ENCODE peak calls at places on chromosome 16, in nine cellular contexts. I, R, Q, S, N, K, U, Z and G are unnamed samples.

GRCh38 chr16:71698491-71698890 is 26.0 kb downstream of the PHLPP2 start:
- DNase-seq in I (no peak), R (no peak), Q (no peak), S (no peak), N (no peak), K (no peak), U (no peak), Z (no peak), G (no peak)

GRCh38 chr16:70432800-70433455 is 6.0 kb downstream of the ST3GAL2 start:
- DNase-seq in I (no peak), R (no peak), Q (no peak), S (peak), N (no peak), K (peak), U (peak), Z (no peak), G (no peak)

GRCh38 chr16:291539-291938 is 8.6 kb downstream of the PDIA2 start:
- DNase-seq in I (no peak), R (no peak), Q (no peak), S (no peak), N (no peak), K (no peak), U (no peak), Z (no peak), G (no peak)

GRCh38 chr16:4371481-4372314 is at the start of gene VASN:
- DNase-seq in I (peak), R (peak), Q (peak), S (peak), N (peak), K (no peak), U (peak), Z (peak), G (peak)

GRCh38 chr16:49664221-49665215 is 191.4 kb downstream of the ZNF423 start:
- DNase-seq in I (no peak), R (no peak), Q (no peak), S (peak), N (no peak), K (no peak), U (no peak), Z (no peak), G (no peak)

GRCh38 chr16:85072947-85073346 is 39.3 kb downstream of the CIBAR2 start:
- DNase-seq in I (no peak), R (no peak), Q (no peak), S (no peak), N (no peak), K (no peak), U (peak), Z (no peak), G (no peak)

GRCh38 chr16:80806957-80807356 is 2.6 kb upstream of the CDYL2 start:
- DNase-seq in I (no peak), R (peak), Q (no peak), S (no peak), N (no peak), K (no peak), U (peak), Z (no peak), G (no peak)

GRCh38 chr16:84815446-84815845 is 4.3 kb upstream of the CRISPLD2 start:
- DNase-seq in I (no peak), R (no peak), Q (no peak), S (no peak), N (no peak), K (no peak), U (no peak), Z (no peak), G (no peak)

GRCh38 chr16:78115659-78116058 is 16.2 kb downstream of the WWOX start:
- DNase-seq in I (no peak), R (no peak), Q (no peak), S (no peak), N (no peak), K (no peak), U (no peak), Z (no peak), G (no peak)

GRCh38 chr16:50797456-50797855 is 55.6 kb downstream of the CYLD start:
- DNase-seq in I (no peak), R (no peak), Q (no peak), S (no peak), N (no peak), K (no peak), U (no peak), Z (no peak), G (no peak)

GRCh38 chr16:49356728-49357488 is 16.7 kb upstream of the C16orf78 start:
- DNase-seq in I (no peak), R (no peak), Q (no peak), S (no peak), N (no peak), K (no peak), U (no peak), Z (no peak), G (no peak)

GRCh38 chr16:77231047-77231446 is 31.8 kb downstream of the SYCE1L start:
- DNase-seq in I (no peak), R (no peak), Q (no peak), S (no peak), N (no peak), K (no peak), U (no peak), Z (no peak), G (no peak)

GRCh38 chr16:24508614-24509013 is 30.8 kb upstream of the RBBP6 start:
- DNase-seq in I (no peak), R (no peak), Q (no peak), S (no peak), N (no peak), K (no peak), U (peak), Z (no peak), G (no peak)

GRCh38 chr16:81170824-81171223 is 67.7 kb upstream of the BCO1 start:
- DNase-seq in I (peak), R (no peak), Q (peak), S (no peak), N (no peak), K (no peak), U (no peak), Z (no peak), G (peak)

GRCh38 chr16:6157806-6158205 is 1060.2 kb upstream of the EEF2KMT start:
- DNase-seq in I (no peak), R (no peak), Q (no peak), S (no peak), N (no peak), K (no peak), U (no peak), Z (no peak), G (no peak)

GRCh38 chr16:82660078-82660645 is 33.4 kb downstream of the CDH13 start:
- DNase-seq in I (no peak), R (no peak), Q (no peak), S (no peak), N (no peak), K (no peak), U (peak), Z (peak), G (peak)

GRCh38 chr16:82655315-82655714 is 28.5 kb downstream of the CDH13 start:
- DNase-seq in I (no peak), R (peak), Q (no peak), S (no peak), N (no peak), K (no peak), U (peak), Z (peak), G (no peak)

GRCh38 chr16:11327277-11328171 is 17.7 kb upstream of the RMI2 start:
- DNase-seq in I (no peak), R (no peak), Q (no peak), S (no peak), N (no peak), K (peak), U (no peak), Z (no peak), G (peak)

GRCh38 chr16:84886536-84887090 is 66.8 kb downstream of the CRISPLD2 start:
- DNase-seq in I (no peak), R (no peak), Q (no peak), S (no peak), N (no peak), K (no peak), U (no peak), Z (no peak), G (no peak)

GRCh38 chr16:15752717-15753488 is 102.9 kb downstream of the NDE1 start:
- DNase-seq in I (no peak), R (no peak), Q (no peak), S (no peak), N (no peak), K (no peak), U (no peak), Z (no peak), G (no peak)

GRCh38 chr16:4391635-4392381 is 20.2 kb downstream of the VASN start:
- DNase-seq in I (peak), R (no peak), Q (peak), S (peak), N (no peak), K (no peak), U (no peak), Z (no peak), G (peak)

GRCh38 chr16:2776500-2777139 is 460 bp downstream of the ELOB start:
- DNase-seq in I (peak), R (no peak), Q (no peak), S (no peak), N (peak), K (peak), U (no peak), Z (peak), G (no peak)

GRCh38 chr16:67860589-67861398 is 12.1 kb upstream of the EDC4 start:
- DNase-seq in I (no peak), R (no peak), Q (no peak), S (no peak), N (no peak), K (no peak), U (no peak), Z (no peak), G (no peak)

GRCh38 chr16:54968769-54969168 is 38.1 kb downstream of the IRX5 start:
- DNase-seq in I (no peak), R (no peak), Q (no peak), S (no peak), N (no peak), K (no peak), U (no peak), Z (no peak), G (no peak)

GRCh38 chr16:65698943-65699342 is 577.1 kb upstream of the CDH11 start:
- DNase-seq in I (peak), R (no peak), Q (no peak), S (no peak), N (no peak), K (no peak), U (peak), Z (no peak), G (no peak)

GRCh38 chr16:29745126-29745852 is 501 bp downstream of the C16orf54 start:
- DNase-seq in I (no peak), R (peak), Q (no peak), S (no peak), N (no peak), K (peak), U (no peak), Z (peak), G (no peak)

GRCh38 chr16:30115238-30115637 is 1.9 kb upstream of the GDPD3 start:
- DNase-seq in I (no peak), R (no peak), Q (no peak), S (no peak), N (no peak), K (no peak), U (no peak), Z (no peak), G (no peak)

GRCh38 chr16:24537474-24538337 is 1.7 kb upstream of the RBBP6 start:
- DNase-seq in I (no peak), R (no peak), Q (no peak), S (peak), N (no peak), K (peak), U (peak), Z (no peak), G (no peak)